ENCODE peak calls at places on chromosomes 5 and 9, in four cellular contexts. G, S, L and E are unnamed samples.

GRCh38 chr9:71162136-71162535 is 40.7 kb upstream of the TRPM3 start:
- DNase-seq in G (no peak), S (no peak), L (no peak), E (no peak)

GRCh38 chr9:14633148-14633547 is 60.1 kb downstream of the ZDHHC21 start:
- DNase-seq in G (no peak), S (no peak), L (no peak), E (no peak)

GRCh38 chr9:110446171-110446570 is 108.5 kb upstream of the TXNDC8 start:
- DNase-seq in G (no peak), S (no peak), L (no peak), E (no peak)

GRCh38 chr5:95619096-95619495 is 791 bp upstream of the GPR150 start:
- DNase-seq in G (no peak), S (no peak), L (peak; percentile 45), E (no peak)

GRCh38 chr5:3602713-3603502 is 7.3 kb downstream of the IRX1 start:
- DNase-seq in G (no peak), S (no peak), L (no peak), E (no peak)

GRCh38 chr5:165882099-165882498 is 2376.7 kb downstream of the MAT2B start:
- DNase-seq in G (no peak), S (no peak), L (no peak), E (no peak)

GRCh38 chr9:6467006-6467625 is 54.1 kb downstream of the UHRF2 start:
- DNase-seq in G (no peak), S (no peak), L (peak; percentile 20), E (no peak)

GRCh38 chr5:17255471-17256016 is 38.1 kb downstream of the BASP1 start:
- DNase-seq in G (peak; percentile 80), S (no peak), L (no peak), E (no peak)

GRCh38 chr5:136169218-136169617 is 23.7 kb downstream of the SMIM32 start:
- DNase-seq in G (no peak), S (no peak), L (no peak), E (no peak)

GRCh38 chr9:101566904-101567724 is 27.7 kb downstream of the PPP3R2 start:
- DNase-seq in G (peak; percentile 59), S (no peak), L (peak; percentile 24), E (no peak)

GRCh38 chr9:109759584-109759983 is 20.4 kb upstream of the PALM2AKAP2 start:
- DNase-seq in G (no peak), S (no peak), L (no peak), E (no peak)

GRCh38 chr5:139904566-139905400 is 109.2 kb downstream of the PSD2 start:
- DNase-seq in G (no peak), S (no peak), L (no peak), E (no peak)

GRCh38 chr9:122954253-122954691 is 13.5 kb downstream of the RABGAP1 start:
- DNase-seq in G (peak; percentile 63), S (no peak), L (peak; percentile 88), E (no peak)

GRCh38 chr9:32627394-32627954 is 8.0 kb downstream of the TAF1L start:
- DNase-seq in G (peak; percentile 86), S (no peak), L (no peak), E (no peak)

GRCh38 chr9:92976436-92976835 is 29.1 kb downstream of the FGD3 start:
- DNase-seq in G (no peak), S (no peak), L (no peak), E (no peak)

GRCh38 chr9:68507098-68507795 is 33.4 kb downstream of the TMEM252 start:
- DNase-seq in G (peak; percentile 35), S (no peak), L (peak; percentile 14), E (no peak)

GRCh38 chr9:75896193-75896592 is 5.7 kb downstream of the PCSK5 start:
- DNase-seq in G (no peak), S (no peak), L (no peak), E (no peak)

GRCh38 chr5:93193756-93194155 is 387.3 kb downstream of the NR2F1-AS1 start:
- DNase-seq in G (peak; percentile 8), S (no peak), L (peak; percentile 29), E (no peak)

DNA sequence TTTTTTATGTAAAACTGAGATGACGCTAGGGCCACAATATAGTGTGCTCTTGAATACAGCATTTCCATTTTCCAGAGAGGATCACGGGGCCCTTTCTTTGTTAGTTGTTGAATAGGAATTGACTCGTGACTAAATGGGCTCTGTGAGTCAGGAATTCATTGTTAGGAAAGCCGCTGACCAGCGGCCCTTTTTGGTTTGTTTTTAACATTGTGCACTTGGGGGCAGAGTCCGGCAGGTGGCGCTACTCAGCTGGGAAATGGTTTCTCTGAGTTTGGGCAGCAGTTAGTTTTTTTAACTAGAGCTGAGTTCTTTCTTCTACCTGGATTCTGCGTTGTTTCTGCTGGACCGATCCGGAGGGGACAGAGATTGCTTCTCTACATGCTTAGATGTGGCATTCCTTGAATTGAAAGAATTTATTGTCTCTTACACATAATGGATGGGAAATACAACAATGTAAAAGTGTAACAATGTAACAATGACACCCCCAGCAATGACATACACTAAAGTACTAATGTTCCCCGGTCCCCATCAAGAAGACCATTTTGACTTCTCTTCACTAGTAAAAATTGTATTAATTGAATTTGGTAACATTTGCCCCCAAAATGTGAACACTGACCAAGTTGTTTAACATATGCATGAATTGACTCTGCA is 760.0 kb downstream of the TAF11L14 start:
- DNase-seq in G (peak; percentile 87), S (no peak), L (peak; percentile 40), E (peak; percentile 32)
- H3K27ac ChIP-seq in G (no peak overlapping the region), S (no peak overlapping the region), L (no peak overlapping the region), E (no peak overlapping the region)

DNA sequence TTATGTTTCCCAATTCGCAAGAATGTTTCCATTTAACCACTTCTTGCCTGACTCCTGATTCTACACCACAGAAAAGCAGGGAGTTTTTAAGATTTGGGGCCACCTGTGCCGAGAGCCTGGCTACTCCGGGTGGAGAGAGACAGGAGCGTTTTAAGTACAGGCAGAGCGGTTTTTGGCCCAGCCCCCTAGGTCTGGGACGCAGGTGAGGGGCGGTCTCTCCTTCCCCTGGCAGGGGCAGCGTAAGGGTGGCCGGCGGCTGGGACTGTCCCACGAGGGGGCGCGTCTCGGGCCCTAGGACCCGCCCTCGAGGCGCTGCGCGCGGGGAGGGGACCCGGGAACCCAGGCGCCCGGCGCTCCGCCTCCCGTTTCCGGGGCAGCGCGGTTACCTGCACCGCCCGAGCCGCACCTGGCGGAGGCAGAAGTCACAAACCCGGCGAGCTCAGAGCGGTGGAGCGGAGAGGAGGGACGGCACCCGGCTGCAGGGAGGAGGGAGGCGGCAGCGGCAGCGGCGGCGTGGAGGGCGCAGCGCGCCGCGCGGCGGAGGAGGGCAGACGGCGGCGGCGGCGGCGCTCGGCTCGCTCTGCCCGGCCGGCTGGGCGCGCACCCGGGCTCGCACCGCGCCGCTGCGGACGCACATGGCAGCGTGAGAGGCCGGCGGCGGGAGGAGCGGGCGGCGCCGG is at the start of gene WWC1:
- DNase-seq in G (peak; percentile 91), S (peak; percentile 15), L (no peak), E (peak; percentile 43)
- H3K27ac ChIP-seq in G (peak within 1 kb of the TSS; percentile 8), S (no peak within 1 kb of the TSS), L (no peak within 1 kb of the TSS), E (no peak within 1 kb of the TSS)

GRCh38 chr9:136212345-136212950 is 7.5 kb upstream of the LHX3 start:
- DNase-seq in G (no peak), S (no peak), L (no peak), E (no peak)
- H3K27ac ChIP-seq in G (no peak overlapping the region), S (no peak overlapping the region), L (no peak overlapping the region), E (no peak overlapping the region)

GRCh38 chr5:150531686-150532085 is 23.8 kb downstream of the NDST1 start:
- DNase-seq in G (no peak), S (no peak), L (no peak), E (no peak)

GRCh38 chr5:150530992-150531588 is 23.2 kb downstream of the NDST1 start:
- DNase-seq in G (no peak), S (no peak), L (no peak), E (no peak)

GRCh38 chr5:150529147-150529546 is 21.2 kb downstream of the NDST1 start:
- DNase-seq in G (no peak), S (no peak), L (no peak), E (no peak)

GRCh38 chr5:150529555-150529954 is 21.6 kb downstream of the NDST1 start:
- DNase-seq in G (no peak), S (no peak), L (no peak), E (no peak)

GRCh38 chr5:150530423-150530822 is 22.5 kb downstream of the NDST1 start:
- DNase-seq in G (no peak), S (no peak), L (no peak), E (no peak)
- H3K27ac ChIP-seq in G (no peak overlapping the region), S (no peak overlapping the region), L (no peak overlapping the region), E (peak overlapping the region; percentile 58)

GRCh38 chr9:107975426-107976010 is 485.9 kb upstream of the KLF4 start:
- DNase-seq in G (no peak), S (no peak), L (no peak), E (no peak)

GRCh38 chr9:107971241-107971640 is 481.7 kb upstream of the KLF4 start:
- DNase-seq in G (no peak), S (no peak), L (peak; percentile 27), E (no peak)

GRCh38 chr9:107969727-107970126 is 480.2 kb upstream of the KLF4 start:
- DNase-seq in G (no peak), S (no peak), L (no peak), E (no peak)

GRCh38 chr9:107976767-107977166 is 487.2 kb upstream of the KLF4 start:
- DNase-seq in G (no peak), S (no peak), L (no peak), E (no peak)

DNA sequence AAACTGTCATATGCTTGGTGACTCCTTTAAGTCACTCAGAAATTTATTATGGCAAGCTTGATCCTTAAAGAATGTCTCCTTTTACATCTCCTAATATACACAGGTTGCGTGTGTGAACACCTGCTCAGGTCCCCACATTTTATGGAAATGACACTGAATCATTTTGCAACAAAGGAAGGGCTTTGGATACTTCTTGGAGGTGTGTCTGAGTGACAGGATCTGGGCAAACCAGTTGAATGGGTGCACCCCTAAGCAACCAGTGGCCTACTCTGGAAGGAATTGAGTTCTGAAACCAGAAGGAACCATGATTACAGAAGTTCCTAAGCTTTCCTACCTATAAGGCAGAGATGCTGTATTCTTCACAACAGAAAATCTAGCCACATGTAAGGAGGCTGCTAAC is 483.9 kb upstream of the KLF4 start:
- DNase-seq in G (no peak), S (no peak), L (no peak), E (no peak)
- H3K27ac ChIP-seq in G (no peak overlapping the region), S (no peak overlapping the region), L (no peak overlapping the region), E (no peak overlapping the region)

GRCh38 chr9:95174038-95174437 is 143.5 kb downstream of the FANCC start:
- DNase-seq in G (no peak), S (no peak), L (no peak), E (no peak)

GRCh38 chr9:95175523-95175922 is 142.0 kb downstream of the FANCC start:
- DNase-seq in G (no peak), S (no peak), L (no peak), E (no peak)

GRCh38 chr9:95171596-95171995 is 145.9 kb downstream of the FANCC start:
- DNase-seq in G (no peak), S (no peak), L (peak; percentile 14), E (no peak)

GRCh38 chr9:95167998-95168397 is 149.5 kb downstream of the FANCC start:
- DNase-seq in G (peak; percentile 87), S (no peak), L (peak; percentile 82), E (no peak)

GRCh38 chr9:95171001-95171400 is 146.5 kb downstream of the FANCC start:
- DNase-seq in G (peak; percentile 54), S (no peak), L (peak; percentile 84), E (no peak)
- H3K27ac ChIP-seq in G (no peak overlapping the region), S (no peak overlapping the region), L (peak overlapping the region; percentile 30), E (no peak overlapping the region)